ENCODE peak calls at places on chromosomes 2 and 18, in seven cellular contexts. W is mesendoderm, S is mesenchymal stem cell, R is IMR-90, J is H1, Q is neuronal stem cell, K is trophoblast cell. M is an unnamed sample.
A peak's percentile ranks its signal among the peaks of the same experiment; 100 is the strongest.

GRCh38 chr2:201786471-201786870 is 5.7 kb upstream of the ALS2 start:
- DNase-seq in S (no peak), R (peak; percentile 52), W (no peak), J (no peak), Q (no peak), K (no peak), M (no peak)

GRCh38 chr18:55339990-55340389 is 248.0 kb downstream of the TCF4 start:
- DNase-seq in Q (no peak), S (no peak), R (no peak), K (no peak), J (no peak), W (no peak), M (no peak)

GRCh38 chr2:27202829-27203228 is 9.0 kb upstream of the ATRAID start:
- DNase-seq in Q (no peak), W (no peak), S (no peak), R (peak; percentile 22), K (no peak), J (no peak), M (no peak)

GRCh38 chr2:119549236-119549635 is 5.0 kb downstream of the CFAP221 start:
- DNase-seq in S (no peak), W (no peak), Q (no peak), R (peak; percentile 8), K (no peak), J (no peak), M (no peak)

GRCh38 chr2:105291981-105292380 is 37.6 kb downstream of the TGFBRAP1 start:
- DNase-seq in K (no peak), Q (no peak), J (no peak), R (peak; percentile 10), W (no peak), S (no peak), M (no peak)

GRCh38 chr2:175698076-175698475 is 304.0 kb downstream of the LNPK start:
- DNase-seq in R (no peak), J (no peak), K (no peak), Q (no peak), S (no peak), W (no peak), M (no peak)

GRCh38 chr2:101899871-101900270 is 91.9 kb upstream of the IL1R2 start:
- DNase-seq in K (no peak), Q (no peak), R (no peak), S (no peak), W (no peak), J (no peak), M (no peak)

GRCh38 chr2:153235516-153235915 is 243.0 kb downstream of the RPRM start:
- DNase-seq in R (no peak), J (no peak), W (no peak), K (no peak), Q (no peak), S (no peak), M (no peak)

GRCh38 chr2:887639-888038 is 63.0 kb upstream of the SNTG2 start:
- DNase-seq in R (no peak), K (no peak), S (no peak), J (no peak), W (no peak), Q (no peak), M (peak; percentile 23)

GRCh38 chr2:170155022-170155722 is 22.8 kb upstream of the MYO3B start:
- DNase-seq in Q (no peak), J (no peak), W (peak; percentile 91), S (peak; percentile 61), K (no peak), R (peak; percentile 60), M (peak; percentile 54)

GRCh38 chr18:70221911-70222278 is 16.4 kb upstream of the RTTN start:
- DNase-seq in K (no peak), R (no peak), Q (no peak), J (no peak), W (no peak), S (no peak), M (no peak)

GRCh38 chr2:68764041-68764780 is 29.6 kb downstream of the ARHGAP25 start:
- DNase-seq in K (no peak), W (no peak), S (peak; percentile 52), J (no peak), R (peak; percentile 41), Q (no peak), M (no peak)

GRCh38 chr2:126436411-126436810 is 219.5 kb upstream of the GYPC start:
- DNase-seq in Q (no peak), K (no peak), J (no peak), W (no peak), S (no peak), R (no peak), M (no peak)

GRCh38 chr18:51068111-51068510 is 38.1 kb downstream of the SMAD4 start:
- DNase-seq in S (no peak), J (no peak), K (no peak), Q (no peak), R (peak; percentile 77), W (no peak), M (no peak)

GRCh38 chr2:127194447-127194846 is 25.7 kb downstream of the CYP27C1 start:
- DNase-seq in Q (no peak), J (no peak), K (no peak), S (no peak), R (no peak), W (no peak), M (no peak)

GRCh38 chr2:239534581-239535412 is 134.0 kb upstream of the HDAC4 start:
- DNase-seq in R (no peak), S (no peak), K (no peak), J (no peak), W (no peak), Q (no peak), M (no peak)

GRCh38 chr2:67733517-67733916 is 329.3 kb downstream of the C1D start:
- DNase-seq in J (peak; percentile 21), K (no peak), Q (no peak), W (peak; percentile 76), S (peak; percentile 29), R (no peak), M (peak; percentile 69)

GRCh38 chr2:191246820-191247380 is 1.7 kb downstream of the MYO1B start:
- DNase-seq in K (no peak), S (peak; percentile 66), W (peak; percentile 67), R (no peak), Q (no peak), J (no peak), M (no peak)

GRCh38 chr18:75223687-75224347 is 13.2 kb downstream of the TSHZ1 start:
- DNase-seq in S (no peak), W (no peak), R (peak; percentile 6), K (no peak), Q (no peak), J (no peak), M (no peak)

GRCh38 chr2:211170843-211171242 is 614.4 kb downstream of the CPS1 start:
- DNase-seq in Q (no peak), S (no peak), K (no peak), J (no peak), R (no peak), W (no peak), M (no peak)

GRCh38 chr2:229852565-229852964 is 69.2 kb downstream of the TRIP12 start:
- DNase-seq in S (peak; percentile 81), R (peak; percentile 87), J (no peak), Q (no peak), W (no peak), K (no peak), M (no peak)

GRCh38 chr18:75211721-75212625 is 1.4 kb downstream of the TSHZ1 start:
- DNase-seq in J (no peak), S (peak; percentile 39), Q (peak; percentile 23), K (no peak), R (peak; percentile 19), W (peak; percentile 65), M (peak; percentile 69)

GRCh38 chr18:50009772-50010171 is 185.2 kb downstream of the MYO5B start:
- DNase-seq in R (peak; percentile 5), Q (peak; percentile 15), S (peak; percentile 30), K (peak; percentile 28), J (peak; percentile 21), W (peak; percentile 64), M (peak; percentile 67)

GRCh38 chr2:237574894-237575868 is 8.8 kb downstream of the PRLH start:
- DNase-seq in J (no peak), K (peak; percentile 40), Q (no peak), R (no peak), W (peak; percentile 48), S (no peak), M (no peak)

GRCh38 chr2:184646177-184646576 is 47.8 kb downstream of the ZNF804A start:
- DNase-seq in W (no peak), J (no peak), R (peak; percentile 52), S (peak; percentile 22), Q (no peak), K (peak; percentile 9), M (no peak)

GRCh38 chr2:224072541-224073188 is 33.6 kb upstream of the SERPINE2 start:
- DNase-seq in J (no peak), Q (no peak), R (peak; percentile 14), W (no peak), S (peak; percentile 51), K (peak; percentile 52), M (no peak)

GRCh38 chr2:20578895-20579825 is 71.7 kb downstream of the HS1BP3 start:
- DNase-seq in Q (no peak), W (peak; percentile 99), S (peak; percentile 98), J (peak; percentile 68), R (peak; percentile 99), K (peak; percentile 98), M (peak; percentile 77)
- H3K9ac ChIP-seq in Q (no peak overlapping the region), W (no peak overlapping the region), S (peak overlapping the region; percentile 69), J (no peak overlapping the region), R (no peak overlapping the region), K (no peak overlapping the region), M (no peak overlapping the region)

GRCh38 chr2:129299756-129300155 is 679.7 kb upstream of the RAB6C start:
- DNase-seq in J (no peak), K (no peak), R (no peak), S (no peak), W (no peak), Q (no peak), M (no peak)
- H2AK5ac ChIP-seq in J (no peak overlapping the region), K (no peak overlapping the region), R (no peak overlapping the region), S (no peak overlapping the region), W (no peak overlapping the region), Q (no peak overlapping the region), M (no peak overlapping the region)

GRCh38 chr2:195575879-195576391 is 81.1 kb upstream of the SLC39A10 start:
- DNase-seq in W (peak; percentile 58), R (peak; percentile 92), K (peak; percentile 40), J (no peak), Q (no peak), S (peak; percentile 87), M (no peak)

GRCh38 chr2:195575021-195575420 is 82.0 kb upstream of the SLC39A10 start:
- DNase-seq in Q (no peak), J (no peak), W (no peak), K (no peak), R (no peak), S (peak; percentile 12), M (no peak)

GRCh38 chr2:195582188-195582587 is 74.8 kb upstream of the SLC39A10 start:
- DNase-seq in S (no peak), J (no peak), Q (no peak), K (no peak), R (no peak), W (no peak), M (no peak)

GRCh38 chr2:195574305-195574704 is 82.7 kb upstream of the SLC39A10 start:
- DNase-seq in Q (no peak), R (no peak), S (no peak), J (no peak), W (no peak), K (no peak), M (no peak)

GRCh38 chr2:195580156-195580555 is 76.9 kb upstream of the SLC39A10 start:
- DNase-seq in S (no peak), J (no peak), Q (no peak), W (no peak), K (no peak), R (no peak), M (no peak)
- H3K9ac ChIP-seq in S (no peak overlapping the region), J (no peak overlapping the region), Q (no peak overlapping the region), W (no peak overlapping the region), K (no peak overlapping the region), R (no peak overlapping the region), M (no peak overlapping the region)

GRCh38 chr2:188406414-188406813 is 114.7 kb downstream of the GULP1 start:
- DNase-seq in K (no peak), R (no peak), S (no peak), Q (no peak), J (no peak), W (no peak), M (no peak)
- H2AK5ac ChIP-seq in K (no peak overlapping the region), R (no peak overlapping the region), S (no peak overlapping the region), Q (no peak overlapping the region), J (no peak overlapping the region), W (no peak overlapping the region), M (no peak overlapping the region)